ENCODE peak calls at places on chromosomes 12 and 14, in ten cellular contexts. V is foreskin keratinocyte; E is T follicular helper cell; J is activated T-helper 1 cell treated with anti-CD3 and anti-CD28 coated beads, Interleukin-2, amount 50 U/mL, for 16 hours; R is nephron progenitor cell; O is occipital lobe; Y is DMS 273 treated with DMSO at 0.1 percent for 48 hours; N is Right ventricle myocardium superior; G is NCI-H1048; F is keratinocyte. W is an unnamed sample.
A peak's percentile ranks its signal among the peaks of the same experiment; 100 is the strongest.

GRCh38 chr12:105204916-105205315 is 31.1 kb downstream of the APPL2 start:
- DNase-seq in V (peak; percentile 41), E (no peak), J (no peak), R (no peak), O (no peak), Y (no peak), N (no peak), G (no peak), F (no peak), W (no peak)

GRCh38 chr12:51884676-51885229 is 3.1 kb upstream of the ANKRD33 start:
- DNase-seq in V (peak; percentile 42), E (no peak), J (no peak), R (no peak), O (no peak), Y (no peak), N (no peak), G (no peak), F (peak; percentile 23), W (no peak)

GRCh38 chr14:58871972-58872530 is 234.3 kb downstream of the DACT1 start:
- DNase-seq in V (no peak), E (no peak), J (no peak), R (no peak), O (no peak), Y (no peak), N (no peak), G (no peak), F (no peak), W (peak; percentile 57)

GRCh38 chr14:92605274-92605940 is 91.8 kb downstream of the RIN3 start:
- DNase-seq in V (no peak), E (no peak), J (no peak), R (no peak), O (no peak), Y (no peak), N (no peak), G (no peak), F (no peak), W (no peak)

GRCh38 chr14:64763801-64764511 is 59.7 kb downstream of the PLEKHG3 start:
- DNase-seq in V (no peak), E (no peak), J (no peak), R (no peak), O (no peak), Y (peak; percentile 81), N (peak; percentile 41), G (no peak), F (no peak), W (no peak)

GRCh38 chr12:53994691-53995310 is 5.2 kb upstream of the HOXC9 start:
- DNase-seq in V (no peak), E (no peak), J (no peak), R (peak; percentile 16), O (no peak), Y (no peak), N (no peak), G (no peak), F (no peak), W (no peak)

GRCh38 chr14:96146131-96146771 is 58.4 kb upstream of the BDKRB2 start:
- DNase-seq in V (no peak), E (no peak), J (no peak), R (no peak), O (peak; percentile 53), Y (no peak), N (peak; percentile 47), G (no peak), F (no peak), W (no peak)

GRCh38 chr14:83470466-83470865 is 1936.8 kb upstream of the SEL1L start:
- DNase-seq in V (no peak), E (no peak), J (no peak), R (no peak), O (no peak), Y (no peak), N (no peak), G (no peak), F (no peak), W (peak; percentile 94)

GRCh38 chr14:99202516-99202915 is 69.5 kb downstream of the BCL11B start:
- DNase-seq in V (no peak), E (no peak), J (no peak), R (no peak), O (no peak), Y (no peak), N (no peak), G (no peak), F (no peak), W (no peak)

GRCh38 chr14:94472842-94473241 is 3.2 kb downstream of the SERPINA9 start:
- DNase-seq in V (no peak), E (no peak), J (no peak), R (no peak), O (no peak), Y (no peak), N (no peak), G (no peak), F (no peak), W (no peak)

GRCh38 chr12:45381351-45381750 is 165.5 kb downstream of the ANO6 start:
- DNase-seq in V (no peak), E (no peak), J (no peak), R (no peak), O (no peak), Y (no peak), N (no peak), G (no peak), F (no peak), W (no peak)

GRCh38 chr12:105212431-105212830 is 23.5 kb downstream of the APPL2 start:
- DNase-seq in V (peak; percentile 44), E (no peak), J (no peak), R (no peak), O (no peak), Y (no peak), N (no peak), G (no peak), F (no peak), W (no peak)

GRCh38 chr14:95614335-95614734 is 71.9 kb upstream of the TCL1B start:
- DNase-seq in V (no peak), E (no peak), J (no peak), R (no peak), O (no peak), Y (no peak), N (no peak), G (no peak), F (no peak), W (no peak)

GRCh38 chr12:3326850-3327780 is 163.9 kb upstream of the PRMT8 start:
- DNase-seq in V (no peak), E (no peak), J (no peak), R (no peak), O (no peak), Y (no peak), N (no peak), G (no peak), F (no peak), W (no peak)

GRCh38 chr12:52279683-52280318 is 5.4 kb downstream of the KRT86 start:
- DNase-seq in V (no peak), E (no peak), J (no peak), R (no peak), O (no peak), Y (no peak), N (no peak), G (no peak), F (no peak), W (no peak)

GRCh38 chr14:57657487-57657886 is 163.8 kb upstream of the CCDC198 start:
- DNase-seq in V (peak; percentile 18), E (no peak), J (no peak), R (no peak), O (no peak), Y (no peak), N (no peak), G (no peak), F (no peak), W (no peak)